ENCODE peak calls at places on chromosomes 2 and 18, in five cellular contexts. Z is thoracic aorta, J is tibial nerve, R is IMR-90, K is HepG2. D is an unnamed sample.

GRCh38 chr18:59246796-59247195 is 26.5 kb downstream of the RAX start:
- DNase-seq in Z (no peak), J (no peak), R (no peak), K (no peak), D (no peak)

GRCh38 chr18:39834636-39835035 is 2120.4 kb upstream of the PIK3C3 start:
- DNase-seq in Z (no peak), J (no peak), R (no peak), K (no peak), D (no peak)

GRCh38 chr2:226115102-226115831 is 684.4 kb downstream of the IRS1 start:
- DNase-seq in Z (no peak), J (no peak), R (peak; percentile 99), K (peak; percentile 94), D (no peak)

GRCh38 chr2:104358122-104358521 is 495.8 kb upstream of the POU3F3 start:
- DNase-seq in Z (no peak), J (no peak), R (no peak), K (no peak), D (no peak)

GRCh38 chr2:191758420-191759199 is 80.7 kb downstream of the NABP1 start:
- DNase-seq in Z (no peak), J (no peak), R (peak; percentile 57), K (peak; percentile 71), D (no peak)

GRCh38 chr2:46342566-46343315 is 45.5 kb downstream of the EPAS1 start:
- DNase-seq in Z (no peak), J (no peak), R (no peak), K (no peak), D (peak; percentile 21)

GRCh38 chr2:151976945-151977353 is 121.9 kb downstream of the CACNB4 start:
- DNase-seq in Z (no peak), J (no peak), R (no peak), K (no peak), D (no peak)

GRCh38 chr2:159226059-159226461 is 60.4 kb downstream of the WDSUB1 start:
- DNase-seq in Z (no peak), J (no peak), R (peak; percentile 52), K (peak; percentile 23), D (no peak)

GRCh38 chr2:69645026-69645425 is 1.5 kb upstream of the AAK1 start:
- DNase-seq in Z (no peak), J (no peak), R (no peak), K (no peak), D (no peak)

GRCh38 chr2:132665401-132665800 is 4.6 kb downstream of the LYPD1 start:
- DNase-seq in Z (no peak), J (no peak), R (no peak), K (no peak), D (no peak)

GRCh38 chr18:40414155-40414754 is 1540.8 kb upstream of the PIK3C3 start:
- DNase-seq in Z (no peak), J (no peak), R (peak; percentile 37), K (no peak), D (no peak)

GRCh38 chr2:197786010-197786877 is 1.1 kb upstream of the BOLL start:
- DNase-seq in Z (no peak), J (no peak), R (no peak), K (no peak), D (no peak)

GRCh38 chr2:11559066-11559785 is 25.4 kb downstream of the GREB1 start:
- DNase-seq in Z (no peak), J (no peak), R (no peak), K (no peak), D (peak; percentile 12)

GRCh38 chr2:43402002-43402401 is 175.6 kb upstream of the ZFP36L2 start:
- DNase-seq in Z (no peak), J (no peak), R (no peak), K (no peak), D (no peak)

GRCh38 chr2:237405605-237406004 is 8.4 kb downstream of the COL6A3 start:
- DNase-seq in Z (no peak), J (no peak), R (peak; percentile 13), K (no peak), D (no peak)

GRCh38 chr18:7417742-7418141 is 149.4 kb upstream of the PTPRM start:
- DNase-seq in Z (no peak), J (no peak), R (no peak), K (no peak), D (no peak)

GRCh38 chr2:165927353-165927752 is 26.2 kb downstream of the TTC21B start:
- DNase-seq in Z (no peak), J (no peak), R (peak; percentile 65), K (no peak), D (no peak)

GRCh38 chr2:25879133-25879730 is 945 bp upstream of the ASXL2 start:
- DNase-seq in Z (no peak), J (no peak), R (peak; percentile 77), K (peak; percentile 96), D (no peak)

GRCh38 chr18:11004294-11004693 is 145.1 kb downstream of the PIEZO2 start:
- DNase-seq in Z (no peak), J (no peak), R (peak; percentile 72), K (no peak), D (no peak)

GRCh38 chr2:109351164-109351756 is 222.3 kb downstream of the SH3RF3 start:
- DNase-seq in Z (peak; percentile 54), J (no peak), R (peak; percentile 87), K (no peak), D (peak; percentile 58)

GRCh38 chr2:190277234-190278112 is 42.2 kb downstream of the HIBCH start:
- DNase-seq in Z (no peak), J (no peak), R (peak; percentile 51), K (peak; percentile 32), D (no peak)

GRCh38 chr2:164992818-164993217 is 37.5 kb upstream of the SLC38A11 start:
- DNase-seq in Z (no peak), J (no peak), R (peak; percentile 89), K (peak; percentile 80), D (no peak)

GRCh38 chr2:1081411-1082225 is 131.0 kb downstream of the SNTG2 start:
- DNase-seq in Z (no peak), J (peak; percentile 47), R (peak; percentile 28), K (no peak), D (no peak)

GRCh38 chr2:194060269-194060668 is 1596.8 kb upstream of the SLC39A10 start:
- DNase-seq in Z (no peak), J (no peak), R (no peak), K (no peak), D (no peak)

GRCh38 chr18:71068338-71068737 is 779.5 kb downstream of the SOCS6 start:
- DNase-seq in Z (no peak), J (no peak), R (no peak), K (no peak), D (no peak)

GRCh38 chr2:28972778-28973335 is 8.2 kb upstream of the TOGARAM2 start:
- DNase-seq in Z (no peak), J (no peak), R (no peak), K (no peak), D (no peak)

GRCh38 chr2:58762176-58762781 is 521.2 kb upstream of the FANCL start:
- DNase-seq in Z (no peak), J (no peak), R (peak; percentile 28), K (peak; percentile 35), D (no peak)

GRCh38 chr18:54772081-54772480 is 56.2 kb upstream of the RAB27B start:
- DNase-seq in Z (no peak), J (no peak), R (no peak), K (no peak), D (no peak)

GRCh38 chr2:130850788-130851623 is 14.3 kb downstream of the ARHGEF4 start:
- DNase-seq in Z (no peak), J (no peak), R (no peak), K (no peak), D (no peak)

GRCh38 chr2:29691386-29691950 is 229.9 kb downstream of the ALK start:
- DNase-seq in Z (no peak), J (no peak), R (no peak), K (no peak), D (no peak)

GRCh38 chr18:5237083-5237722 is 40.1 kb upstream of the AKAIN1 start:
- DNase-seq in Z (no peak), J (no peak), R (peak; percentile 34), K (peak; percentile 30), D (no peak)

GRCh38 chr2:218397502-218398436 is 1.9 kb upstream of the CTDSP1 start:
- DNase-seq in Z (no peak), J (peak; percentile 56), R (peak; percentile 60), K (peak; percentile 90), D (peak; percentile 90)

GRCh38 chr2:60486067-60486466 is 67.4 kb downstream of the BCL11A start:
- DNase-seq in Z (no peak), J (no peak), R (no peak), K (no peak), D (peak; percentile 25)

GRCh38 chr18:36366994-36367839 is 69.7 kb downstream of the FHOD3 start:
- DNase-seq in Z (peak; percentile 11), J (no peak), R (no peak), K (no peak), D (no peak)

GRCh38 chr2:13652531-13653313 is 936.0 kb downstream of the TRIB2 start:
- DNase-seq in Z (no peak), J (no peak), R (peak; percentile 73), K (no peak), D (no peak)
- H3K9me3 ChIP-seq in Z (no peaks in the 10 kb centered on the region), J (no peaks in the 10 kb centered on the region), R (peaks cover 4% of the 10 kb centered on the region), K (peaks cover 93% of the 10 kb centered on the region), D (no peaks in the 10 kb centered on the region)

GRCh38 chr2:171325886-171326585 is 107.8 kb downstream of the METTL8 start:
- DNase-seq in Z (no peak), J (no peak), R (no peak), K (no peak), D (no peak)

GRCh38 chr2:171320208-171320621 is 113.6 kb downstream of the METTL8 start:
- DNase-seq in Z (no peak), J (no peak), R (no peak), K (no peak), D (no peak)

GRCh38 chr2:171327043-171327496 is 106.7 kb downstream of the METTL8 start:
- DNase-seq in Z (no peak), J (no peak), R (peak; percentile 38), K (no peak), D (no peak)

GRCh38 chr2:171320731-171321130 is 113.1 kb downstream of the METTL8 start:
- DNase-seq in Z (no peak), J (no peak), R (no peak), K (no peak), D (no peak)

GRCh38 chr2:171323971-171324528 is 109.7 kb downstream of the METTL8 start:
- DNase-seq in Z (no peak), J (no peak), R (no peak), K (peak; percentile 85), D (no peak)
- H3K4me3 ChIP-seq in Z (no peak overlapping the region), J (no peak overlapping the region), R (no peak overlapping the region), K (no peak overlapping the region), D (no peak overlapping the region)

GRCh38 chr18:14937271-14937670 is 189.3 kb downstream of the ANKRD30B start:
- DNase-seq in Z (no peak), J (no peak), R (no peak), K (no peak), D (no peak)
- H3K9me3 ChIP-seq in Z (no peaks in the 10 kb centered on the region), J (no peaks in the 10 kb centered on the region), R (peaks cover 42% of the 10 kb centered on the region), K (no peaks in the 10 kb centered on the region), D (no peaks in the 10 kb centered on the region)

GRCh38 chr2:54997826-54998225 is 52.4 kb downstream of the RTN4 start:
- DNase-seq in Z (no peak), J (no peak), R (no peak), K (no peak), D (no peak)

GRCh38 chr2:55000335-55000734 is 49.9 kb downstream of the RTN4 start:
- DNase-seq in Z (no peak), J (no peak), R (no peak), K (no peak), D (no peak)

GRCh38 chr2:54995553-54995952 is 54.7 kb downstream of the RTN4 start:
- DNase-seq in Z (no peak), J (no peak), R (no peak), K (no peak), D (no peak)

GRCh38 chr2:55003706-55004639 is 46.3 kb downstream of the RTN4 start:
- DNase-seq in Z (no peak), J (no peak), R (no peak), K (no peak), D (no peak)

GRCh38 chr2:54999182-54999581 is 51.1 kb downstream of the RTN4 start:
- DNase-seq in Z (no peak), J (no peak), R (peak; percentile 77), K (no peak), D (no peak)
- H3K4me3 ChIP-seq in Z (peak overlapping the region; percentile 38), J (no peak overlapping the region), R (no peak overlapping the region), K (no peak overlapping the region), D (peak overlapping the region; percentile 10)

D was measured in ascending aorta.